ENCODE peak calls at places on chromosomes 13 and 19, in five cellular contexts. One of them, this sample, is unnamed. For H3K9me3 and H3K4me1, the result is how much of the 10 kb centered on the place peaks cover.

GRCh38 chr19:47609885-47610545 is 1.1 kb downstream of the BICRA start:
- DNase-seq in ovary: peak
- DNase-seq in esophagus squamous epithelium: no peak
- DNase-seq in A549: no peak
- DNase-seq in ascending aorta: peak
- DNase-seq in this sample: no peak

GRCh38 chr13:62320129-62320724 is 904.6 kb upstream of the PCDH20 start:
- DNase-seq in esophagus squamous epithelium: no peak
- DNase-seq in ovary: no peak
- DNase-seq in ascending aorta: no peak
- DNase-seq in A549: peak
- DNase-seq in this sample: no peak

GRCh38 chr19:45113628-45114027 is 20.6 kb downstream of the PPP1R37 start:
- DNase-seq in ovary: no peak
- DNase-seq in A549: no peak
- DNase-seq in ascending aorta: no peak
- DNase-seq in esophagus squamous epithelium: no peak
- DNase-seq in this sample: no peak

GRCh38 chr13:98927954-98928927 is 49.6 kb downstream of the DOCK9 start:
- DNase-seq in esophagus squamous epithelium: no peak
- DNase-seq in ovary: no peak
- DNase-seq in A549: no peak
- DNase-seq in ascending aorta: no peak
- DNase-seq in this sample: no peak

GRCh38 chr19:44869728-44870470 is 21.2 kb upstream of the TOMM40 start:
- DNase-seq in esophagus squamous epithelium: no peak
- DNase-seq in A549: no peak
- DNase-seq in ovary: peak
- DNase-seq in ascending aorta: peak
- DNase-seq in this sample: no peak

GRCh38 chr13:89925107-89925506 is 1422.4 kb upstream of the MIR17HG start:
- DNase-seq in ascending aorta: no peak
- DNase-seq in A549: no peak
- DNase-seq in esophagus squamous epithelium: no peak
- DNase-seq in ovary: no peak
- DNase-seq in this sample: no peak

GRCh38 chr19:50870417-50871089 is 2.7 kb upstream of the KLK2 start:
- DNase-seq in ascending aorta: no peak
- DNase-seq in ovary: no peak
- DNase-seq in A549: peak
- DNase-seq in esophagus squamous epithelium: no peak
- DNase-seq in this sample: no peak

GRCh38 chr19:12733369-12733896 is 1.1 kb downstream of the TRIR start:
- DNase-seq in ascending aorta: no peak
- DNase-seq in A549: peak
- DNase-seq in esophagus squamous epithelium: no peak
- DNase-seq in ovary: no peak
- DNase-seq in this sample: no peak

GRCh38 chr19:29001006-29001921 is 211.7 kb downstream of the UQCRFS1 start:
- DNase-seq in esophagus squamous epithelium: no peak
- DNase-seq in ovary: peak
- DNase-seq in ascending aorta: no peak
- DNase-seq in A549: no peak
- DNase-seq in this sample: peak

GRCh38 chr13:32639502-32640105 is 53.4 kb downstream of the PDS5B start:
- DNase-seq in A549: peak
- DNase-seq in ovary: peak
- DNase-seq in ascending aorta: peak
- DNase-seq in esophagus squamous epithelium: no peak
- DNase-seq in this sample: no peak

GRCh38 chr19:9640956-9641355 is 19.9 kb upstream of the ZNF561 start:
- DNase-seq in ovary: no peak
- DNase-seq in A549: no peak
- DNase-seq in ascending aorta: no peak
- DNase-seq in esophagus squamous epithelium: no peak
- DNase-seq in this sample: no peak

GRCh38 chr13:48775285-48775684 is 121.6 kb downstream of the CYSLTR2 start:
- DNase-seq in ovary: no peak
- DNase-seq in ascending aorta: no peak
- DNase-seq in esophagus squamous epithelium: no peak
- DNase-seq in A549: no peak
- DNase-seq in this sample: no peak

GRCh38 chr13:30224732-30225131 is 82.6 kb downstream of the KATNAL1 start:
- DNase-seq in A549: peak
- DNase-seq in ascending aorta: no peak
- DNase-seq in ovary: no peak
- DNase-seq in esophagus squamous epithelium: no peak
- DNase-seq in this sample: no peak

GRCh38 chr13:36919833-36920611 is at the start of gene SMAD9:
- DNase-seq in ascending aorta: peak
- DNase-seq in esophagus squamous epithelium: no peak
- DNase-seq in ovary: peak
- DNase-seq in A549: peak
- DNase-seq in this sample: no peak

GRCh38 chr19:4352701-4353121 is 9.3 kb downstream of the MPND start:
- DNase-seq in A549: peak
- DNase-seq in ascending aorta: no peak
- DNase-seq in ovary: no peak
- DNase-seq in esophagus squamous epithelium: no peak
- DNase-seq in this sample: peak

GRCh38 chr13:42991892-42992584 is at the start of gene EPSTI1:
- DNase-seq in A549: no peak
- DNase-seq in ovary: peak
- DNase-seq in esophagus squamous epithelium: no peak
- DNase-seq in ascending aorta: peak
- DNase-seq in this sample: peak

GRCh38 chr13:72798817-72799216 is 16.9 kb downstream of the PIBF1 start:
- DNase-seq in ascending aorta: no peak
- DNase-seq in esophagus squamous epithelium: no peak
- DNase-seq in ovary: no peak
- DNase-seq in A549: no peak
- DNase-seq in this sample: no peak

GRCh38 chr13:94362411-94362909 is 117.0 kb downstream of the DCT start:
- DNase-seq in ascending aorta: peak
- DNase-seq in A549: peak
- DNase-seq in esophagus squamous epithelium: peak
- DNase-seq in ovary: peak
- DNase-seq in this sample: no peak

GRCh38 chr13:44801990-44802389 is 187.3 kb downstream of the NUFIP1 start:
- DNase-seq in ascending aorta: no peak
- DNase-seq in ovary: no peak
- DNase-seq in A549: no peak
- DNase-seq in esophagus squamous epithelium: no peak
- DNase-seq in this sample: no peak

GRCh38 chr13:35727881-35728280 is 251.4 kb upstream of the MAB21L1 start:
- DNase-seq in ascending aorta: no peak
- DNase-seq in A549: no peak
- DNase-seq in ovary: no peak
- DNase-seq in esophagus squamous epithelium: no peak
- DNase-seq in this sample: no peak

GRCh38 chr19:15551183-15552004 is 43.1 kb downstream of the CYP4F22 start:
- DNase-seq in ovary: no peak
- DNase-seq in ascending aorta: peak
- DNase-seq in A549: peak
- DNase-seq in esophagus squamous epithelium: no peak
- DNase-seq in this sample: no peak

GRCh38 chr13:20719783-20720182 is 16.3 kb downstream of the IL17D start:
- DNase-seq in ovary: no peak
- DNase-seq in A549: no peak
- DNase-seq in esophagus squamous epithelium: no peak
- DNase-seq in ascending aorta: no peak
- DNase-seq in this sample: no peak

GRCh38 chr13:76822691-76823267 is 63.4 kb downstream of the KCTD12 start:
- DNase-seq in ovary: no peak
- DNase-seq in A549: no peak
- DNase-seq in ascending aorta: no peak
- DNase-seq in esophagus squamous epithelium: no peak
- DNase-seq in this sample: no peak

GRCh38 chr19:38011426-38011825 is 104.4 kb downstream of the SIPA1L3 start:
- DNase-seq in ovary: no peak
- DNase-seq in ascending aorta: no peak
- DNase-seq in esophagus squamous epithelium: no peak
- DNase-seq in A549: no peak
- DNase-seq in this sample: no peak

GRCh38 chr13:28022848-28023518 is 34.5 kb upstream of the URAD start:
- DNase-seq in A549: no peak
- DNase-seq in ascending aorta: no peak
- DNase-seq in ovary: no peak
- DNase-seq in esophagus squamous epithelium: no peak
- DNase-seq in this sample: no peak

GRCh38 chr19:7257148-7258041 is 36.8 kb downstream of the INSR start:
- DNase-seq in ascending aorta: no peak
- DNase-seq in ovary: peak
- DNase-seq in A549: no peak
- DNase-seq in esophagus squamous epithelium: no peak
- DNase-seq in this sample: no peak

GRCh38 chr13:101624210-101624922 is 171.9 kb downstream of the ITGBL1 start:
- DNase-seq in ovary: no peak
- DNase-seq in esophagus squamous epithelium: no peak
- DNase-seq in ascending aorta: no peak
- DNase-seq in A549: no peak
- DNase-seq in this sample: no peak

GRCh38 chr13:96904232-96904631 is 90.0 kb downstream of the OXGR1 start:
- DNase-seq in A549: no peak
- DNase-seq in ascending aorta: no peak
- DNase-seq in esophagus squamous epithelium: no peak
- DNase-seq in ovary: no peak
- DNase-seq in this sample: no peak

GRCh38 chr19:6766357-6767080 is 716 bp downstream of the SH2D3A start:
- DNase-seq in ovary: no peak
- DNase-seq in ascending aorta: no peak
- DNase-seq in esophagus squamous epithelium: no peak
- DNase-seq in A549: no peak
- DNase-seq in this sample: no peak

GRCh38 chr13:21673592-21674270 is 2.9 kb downstream of the FGF9 start:
- DNase-seq in ascending aorta: no peak
- DNase-seq in esophagus squamous epithelium: no peak
- DNase-seq in ovary: no peak
- DNase-seq in A549: peak
- DNase-seq in this sample: no peak

GRCh38 chr13:110811008-110811720 is 97.7 kb downstream of the ING1 start:
- DNase-seq in ovary: no peak
- DNase-seq in A549: no peak
- DNase-seq in ascending aorta: no peak
- DNase-seq in esophagus squamous epithelium: no peak
- DNase-seq in this sample: no peak

GRCh38 chr19:15456871-15457700 is 7.3 kb downstream of the RASAL3 start:
- DNase-seq in esophagus squamous epithelium: no peak
- DNase-seq in ascending aorta: no peak
- DNase-seq in A549: no peak
- DNase-seq in ovary: no peak
- DNase-seq in this sample: peak

GRCh38 chr19:23436944-23437343 is 41.7 kb upstream of the ZNF91 start:
- DNase-seq in esophagus squamous epithelium: no peak
- DNase-seq in ovary: no peak
- DNase-seq in A549: peak
- DNase-seq in ascending aorta: no peak
- DNase-seq in this sample: no peak
- TF ChIP-seq CTCF in esophagus squamous epithelium: no peak
- TF ChIP-seq CTCF in ovary: no peak
- TF ChIP-seq CTCF in A549: no peak
- TF ChIP-seq CTCF in ascending aorta: peak
- TF ChIP-seq CTCF in this sample: peak

GRCh38 chr19:57637379-57637778 is 4.4 kb downstream of the ZNF211 start:
- DNase-seq in ascending aorta: no peak
- DNase-seq in A549: no peak
- DNase-seq in esophagus squamous epithelium: no peak
- DNase-seq in ovary: no peak
- DNase-seq in this sample: no peak
- H3K9me3 ChIP-seq in ascending aorta: half or more
- H3K9me3 ChIP-seq in A549: half or more
- H3K9me3 ChIP-seq in esophagus squamous epithelium: half or more
- H3K9me3 ChIP-seq in ovary: under half
- H3K9me3 ChIP-seq in this sample: under half

GRCh38 chr19:1158885-1159448 is 15.1 kb downstream of the SBNO2 start:
- DNase-seq in esophagus squamous epithelium: no peak
- DNase-seq in ovary: no peak
- DNase-seq in A549: no peak
- DNase-seq in ascending aorta: no peak
- DNase-seq in this sample: no peak
- H3K4me1 ChIP-seq in esophagus squamous epithelium: under half
- H3K4me1 ChIP-seq in ovary: under half
- H3K4me1 ChIP-seq in A549: half or more
- H3K4me1 ChIP-seq in ascending aorta: under half
- H3K4me1 ChIP-seq in this sample: under half

GRCh38 chr13:26878465-26878864 is 117.9 kb upstream of the GPR12 start:
- DNase-seq in ovary: no peak
- DNase-seq in ascending aorta: no peak
- DNase-seq in esophagus squamous epithelium: no peak
- DNase-seq in A549: no peak
- DNase-seq in this sample: no peak

GRCh38 chr13:26867451-26868067 is 107.0 kb upstream of the GPR12 start:
- DNase-seq in ascending aorta: no peak
- DNase-seq in ovary: no peak
- DNase-seq in A549: peak
- DNase-seq in esophagus squamous epithelium: no peak
- DNase-seq in this sample: no peak

GRCh38 chr13:26872444-26873173 is 112.0 kb upstream of the GPR12 start:
- DNase-seq in A549: peak
- DNase-seq in ovary: no peak
- DNase-seq in esophagus squamous epithelium: no peak
- DNase-seq in ascending aorta: no peak
- DNase-seq in this sample: no peak

DNA sequence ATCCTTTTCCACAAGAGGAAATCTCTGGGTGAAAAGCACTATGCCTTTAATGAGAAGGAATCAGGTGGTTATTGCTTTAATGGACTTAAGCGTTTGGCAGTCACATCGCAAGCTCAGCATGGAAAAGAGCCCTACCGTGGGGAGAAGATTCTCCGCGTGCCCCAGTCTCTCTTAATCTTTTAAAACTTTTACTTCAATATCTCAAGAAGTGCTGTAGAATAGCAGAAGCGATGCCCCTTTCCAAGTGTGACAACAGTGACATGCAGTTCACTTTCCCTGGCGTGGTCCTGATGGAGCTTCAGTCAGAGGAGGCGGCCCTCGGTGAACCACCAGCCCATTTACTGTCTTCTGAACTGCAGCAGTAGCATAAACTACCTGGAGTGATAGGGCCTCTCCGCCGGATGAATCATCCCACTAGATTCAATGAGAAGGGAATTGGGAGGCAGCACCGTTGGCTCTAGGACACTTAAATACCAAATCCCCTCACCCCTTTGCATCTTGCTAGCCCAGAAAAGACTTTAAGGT is 112.7 kb upstream of the GPR12 start:
- DNase-seq in ovary: no peak
- DNase-seq in A549: no peak
- DNase-seq in ascending aorta: no peak
- DNase-seq in esophagus squamous epithelium: no peak
- DNase-seq in this sample: no peak
- TF ChIP-seq CTCF in ovary: no peak
- TF ChIP-seq CTCF in A549: no peak
- TF ChIP-seq CTCF in ascending aorta: no peak
- TF ChIP-seq CTCF in esophagus squamous epithelium: no peak
- TF ChIP-seq CTCF in this sample: peak

GRCh38 chr13:40539954-40540706 is 126.3 kb downstream of the FOXO1 start:
- DNase-seq in A549: peak
- DNase-seq in esophagus squamous epithelium: no peak
- DNase-seq in ovary: no peak
- DNase-seq in ascending aorta: no peak
- DNase-seq in this sample: no peak
- H3K9me3 ChIP-seq in A549: under half
- H3K9me3 ChIP-seq in esophagus squamous epithelium: under half
- H3K9me3 ChIP-seq in ovary: under half
- H3K9me3 ChIP-seq in ascending aorta: under half
- H3K9me3 ChIP-seq in this sample: under half

This sample was measured in RWPE2.